ENCODE peak calls at places on chromosomes 12 and 14, in five cellular contexts. C is neuronal stem cell, K is trophoblast cell, G is mesendoderm, W is mesenchymal stem cell. L is an unnamed sample.

GRCh38 chr12:71892059-71892458 is 46.6 kb upstream of the TPH2 start:
- DNase-seq in C (no peak), K (no peak), G (no peak), W (no peak), L (no peak)

GRCh38 chr14:76309572-76310551 is 66.1 kb upstream of the ESRRB start:
- DNase-seq in C (peak), K (no peak), G (peak), W (no peak), L (no peak)

GRCh38 chr14:100761481-100761880 is 34.8 kb downstream of the DLK1 start:
- DNase-seq in C (no peak), K (no peak), G (no peak), W (peak), L (peak)

GRCh38 chr12:111276189-111276588 is 92.7 kb downstream of the PHETA1 start:
- DNase-seq in C (no peak), K (no peak), G (no peak), W (no peak), L (peak)

GRCh38 chr12:39723831-39724230 is 104.2 kb upstream of the ABCD2 start:
- DNase-seq in C (no peak), K (peak), G (peak), W (peak), L (no peak)

GRCh38 chr12:6780573-6780972 is 8.3 kb downstream of the LAG3 start:
- DNase-seq in C (no peak), K (no peak), G (no peak), W (no peak), L (no peak)

GRCh38 chr14:72644758-72645489 is 249.0 kb downstream of the DPF3 start:
- DNase-seq in C (no peak), K (no peak), G (peak), W (peak), L (peak)

GRCh38 chr12:75596406-75596805 is 85.0 kb upstream of the KRR1 start:
- DNase-seq in C (no peak), K (no peak), G (no peak), W (no peak), L (no peak)

GRCh38 chr12:71636704-71637115 is 26.9 kb downstream of the ZFC3H1 start:
- DNase-seq in C (peak), K (peak), G (peak), W (peak), L (peak)

GRCh38 chr14:60485600-60486251 is at the start of gene C14orf39:
- DNase-seq in C (peak), K (no peak), G (peak), W (peak), L (peak)

GRCh38 chr12:6771509-6772330 is 600 bp upstream of the LAG3 start:
- DNase-seq in C (no peak), K (no peak), G (no peak), W (no peak), L (no peak)

GRCh38 chr12:96237035-96237434 is 42.9 kb downstream of the ELK3 start:
- DNase-seq in C (no peak), K (no peak), G (no peak), W (no peak), L (no peak)

GRCh38 chr12:75727577-75727976 is 216.2 kb upstream of the KRR1 start:
- DNase-seq in C (no peak), K (no peak), G (peak), W (no peak), L (no peak)

GRCh38 chr14:75476274-75476995 is 45.8 kb upstream of the BATF start:
- DNase-seq in C (no peak), K (peak), G (peak), W (peak), L (peak)

GRCh38 chr12:80838708-80839107 is 99.0 kb downstream of the LIN7A start:
- DNase-seq in C (no peak), K (no peak), G (peak), W (no peak), L (no peak)

GRCh38 chr14:77562681-77563080 is 53.8 kb downstream of the SPTLC2 start:
- DNase-seq in C (no peak), K (no peak), G (no peak), W (peak), L (peak)

GRCh38 chr14:92386637-92387036 is 63.7 kb downstream of the SLC24A4 start:
- DNase-seq in C (no peak), K (peak), G (no peak), W (no peak), L (no peak)

GRCh38 chr12:69906411-69907216 is 81.6 kb downstream of the MYRFL start:
- DNase-seq in C (no peak), K (no peak), G (no peak), W (no peak), L (no peak)

GRCh38 chr12:46269429-46270241 is 792 bp upstream of the SLC38A1 start:
- DNase-seq in C (no peak), K (peak), G (peak), W (peak), L (no peak)

GRCh38 chr14:34628681-34629135 is 1.2 kb downstream of the SNX6 start:
- DNase-seq in C (no peak), K (no peak), G (no peak), W (peak), L (peak)

GRCh38 chr12:46148706-46149463 is 120.0 kb downstream of the SLC38A1 start:
- DNase-seq in C (no peak), K (peak), G (no peak), W (no peak), L (no peak)

GRCh38 chr14:67186789-67187188 is 2.5 kb upstream of the GARIN2 start:
- DNase-seq in C (no peak), K (peak), G (no peak), W (peak), L (peak)

GRCh38 chr12:93111791-93112208 is 182.7 kb upstream of the EEA1 start:
- DNase-seq in C (no peak), K (peak), G (no peak), W (no peak), L (no peak)

GRCh38 chr14:96303981-96304380 is 48.0 kb downstream of the BDKRB1 start:
- DNase-seq in C (no peak), K (no peak), G (no peak), W (no peak), L (no peak)

GRCh38 chr12:119710374-119710773 is 42.4 kb downstream of the PRKAB1 start:
- DNase-seq in C (no peak), K (no peak), G (no peak), W (no peak), L (no peak)

GRCh38 chr12:115227137-115227615 is 543.2 kb upstream of the TBX3 start:
- DNase-seq in C (no peak), K (peak), G (peak), W (peak), L (peak)

GRCh38 chr14:85187521-85187920 is 342.4 kb upstream of the FLRT2 start:
- DNase-seq in C (no peak), K (no peak), G (no peak), W (no peak), L (no peak)

GRCh38 chr12:131204416-131205311 is 251.0 kb downstream of the ADGRD1 start:
- DNase-seq in C (no peak), K (no peak), G (no peak), W (no peak), L (no peak)

GRCh38 chr12:67355428-67356385 is 86.5 kb downstream of the CAND1 start:
- DNase-seq in C (peak), K (peak), G (peak), W (peak), L (peak)

GRCh38 chr12:64883264-64884163 is 59.1 kb downstream of the TBC1D30 start:
- DNase-seq in C (no peak), K (peak), G (peak), W (no peak), L (no peak)

GRCh38 chr12:103840399-103840880 is 594 bp downstream of the NT5DC3 start:
- DNase-seq in C (no peak), K (peak), G (peak), W (peak), L (peak)

GRCh38 chr14:105250986-105251385 is 2.7 kb downstream of the BTBD6 start:
- DNase-seq in C (no peak), K (no peak), G (no peak), W (no peak), L (no peak)

GRCh38 chr12:67827820-67828383 is 161.3 kb upstream of the IFNG-AS1 start:
- DNase-seq in C (no peak), K (peak), G (peak), W (peak), L (peak)

GRCh38 chr14:101757064-101757838 is 4.3 kb upstream of the PPP2R5C start:
- DNase-seq in C (no peak), K (peak), G (no peak), W (no peak), L (no peak)

GRCh38 chr12:25496098-25496587 is 56.9 kb downstream of the LMNTD1 start:
- DNase-seq in C (no peak), K (peak), G (no peak), W (peak), L (peak)

GRCh38 chr12:1046727-1047126 is 55.7 kb downstream of the ERC1 start:
- DNase-seq in C (no peak), K (no peak), G (no peak), W (no peak), L (no peak)
- H2AK5ac ChIP-seq in C (no peak), K (no peak), G (no peak), W (no peak), L (peak)

GRCh38 chr14:103033744-103034143 is 23.6 kb downstream of the CDC42BPB start:
- DNase-seq in C (no peak), K (no peak), G (no peak), W (peak), L (no peak)
- H2AK5ac ChIP-seq in C (no peak), K (no peak), G (no peak), W (no peak), L (no peak)

DNA sequence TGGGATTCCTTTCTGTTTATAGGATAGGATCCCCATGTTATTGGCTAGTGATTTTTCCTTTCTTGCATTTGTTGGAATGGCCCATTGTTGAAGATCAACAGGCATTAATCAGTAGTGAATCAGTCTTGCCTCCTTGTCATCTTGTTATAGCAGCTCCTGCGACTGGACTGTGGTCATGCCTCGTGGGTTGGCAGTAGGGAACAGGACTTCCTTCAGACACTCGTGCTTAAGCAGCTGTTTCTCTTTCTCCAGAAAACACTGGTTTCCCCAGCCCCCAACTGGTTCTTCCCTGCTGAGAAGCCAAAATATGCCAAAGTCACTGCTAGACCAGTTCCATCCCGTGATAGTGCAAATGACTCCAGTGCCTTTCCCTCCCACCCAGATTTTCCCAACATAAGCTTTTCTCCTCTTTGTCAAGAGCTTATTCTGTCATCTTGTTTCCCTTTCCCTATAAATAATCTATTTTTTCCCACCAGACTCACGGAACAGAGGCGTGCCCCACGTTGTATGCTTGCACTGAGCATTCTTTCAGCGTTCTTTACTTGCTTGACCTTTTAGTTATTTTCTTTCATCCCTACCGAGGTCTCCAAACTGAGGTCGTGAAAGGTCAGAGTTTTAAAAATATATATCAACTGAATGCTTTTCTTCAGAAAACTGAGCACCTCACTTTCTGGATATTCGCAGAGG is 83.5 kb downstream of the SAMD4A start:
- DNase-seq in C (no peak), K (peak), G (peak), W (peak), L (peak)
- H2AK5ac ChIP-seq in C (no peak), K (no peak), G (no peak), W (peak), L (peak)

DNA sequence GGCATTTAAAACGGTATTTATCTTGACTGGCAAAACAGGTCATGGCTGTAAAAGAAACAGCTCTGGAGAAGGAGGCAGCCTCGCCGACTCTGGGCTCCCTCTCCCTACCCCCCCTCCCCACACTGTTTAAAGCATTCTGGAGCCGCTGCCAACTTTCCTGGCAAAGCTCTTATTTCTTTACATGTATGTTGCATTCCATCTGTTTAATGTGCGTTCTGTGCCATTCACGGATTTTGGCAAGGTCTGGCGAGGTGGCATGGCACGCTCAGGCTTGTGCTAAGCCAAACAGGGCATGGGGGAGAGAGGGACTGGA is 41.2 kb upstream of the MED13L start:
- DNase-seq in C (no peak), K (no peak), G (no peak), W (no peak), L (no peak)
- H2AK5ac ChIP-seq in C (peak), K (no peak), G (no peak), W (no peak), L (peak)

GRCh38 chr12:44694027-44694426 is 182.1 kb downstream of the NELL2 start:
- DNase-seq in C (no peak), K (no peak), G (no peak), W (no peak), L (no peak)

DNA sequence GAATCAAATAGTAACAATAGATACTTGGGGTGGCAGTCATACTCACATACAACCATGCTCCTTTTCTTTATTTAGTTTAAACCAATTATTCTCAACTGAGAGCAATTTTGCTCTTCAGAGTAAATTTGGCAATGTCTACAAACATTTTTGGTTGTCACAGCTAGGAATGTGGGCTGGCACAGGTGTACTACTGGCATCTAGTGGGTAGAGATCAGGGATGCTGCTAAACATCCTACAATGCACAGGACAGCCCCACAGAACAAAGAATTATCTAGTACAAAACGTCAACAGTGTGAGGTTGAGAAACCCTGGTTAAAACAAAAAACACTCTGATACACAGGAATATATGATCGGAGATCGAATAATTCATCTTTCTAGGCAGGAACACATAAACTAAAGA is 186.5 kb downstream of the NELL2 start:
- DNase-seq in C (no peak), K (no peak), G (no peak), W (no peak), L (no peak)
- H2AK5ac ChIP-seq in C (no peak), K (no peak), G (no peak), W (no peak), L (no peak)

GRCh38 chr14:68364823-68365222 is 428.0 kb downstream of the ZFP36L1 start:
- DNase-seq in C (no peak), K (peak), G (peak), W (no peak), L (no peak)

GRCh38 chr14:68363841-68364711 is 428.8 kb downstream of the ZFP36L1 start:
- DNase-seq in C (peak), K (no peak), G (peak), W (peak), L (peak)

GRCh38 chr14:68365228-68365627 is 427.6 kb downstream of the ZFP36L1 start:
- DNase-seq in C (no peak), K (peak), G (no peak), W (peak), L (peak)

GRCh38 chr14:68362841-68363240 is 430.0 kb downstream of the ZFP36L1 start:
- DNase-seq in C (no peak), K (no peak), G (no peak), W (no peak), L (no peak)

DNA sequence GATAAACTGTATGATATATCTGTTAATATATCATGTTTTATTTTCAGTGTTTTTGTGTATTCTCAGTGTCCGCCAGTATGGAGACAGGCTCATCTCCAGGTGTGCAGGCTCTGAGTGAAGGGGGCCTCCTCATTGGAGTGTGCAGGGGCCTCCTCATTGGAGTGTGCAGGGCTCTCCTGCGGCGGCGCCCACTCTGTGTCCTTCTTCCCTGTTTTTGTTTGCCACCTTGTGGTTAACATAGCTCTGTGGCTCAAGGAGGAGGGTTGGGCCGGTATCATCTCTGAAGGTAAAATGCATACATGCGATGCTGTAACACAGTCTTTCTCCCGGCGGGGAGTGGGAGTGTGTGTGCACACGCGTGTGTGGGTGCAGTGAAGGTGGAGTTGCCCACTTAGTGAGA is 429.5 kb downstream of the ZFP36L1 start:
- DNase-seq in C (peak), K (no peak), G (peak), W (no peak), L (no peak)
- H2AK5ac ChIP-seq in C (peak), K (peak), G (no peak), W (no peak), L (peak)

GRCh38 chr12:48034835-48035805 is 30.8 kb upstream of the COL2A1 start:
- DNase-seq in C (no peak), K (no peak), G (no peak), W (no peak), L (no peak)
- H2AK5ac ChIP-seq in C (peak), K (peak), G (no peak), W (no peak), L (no peak)

DNA sequence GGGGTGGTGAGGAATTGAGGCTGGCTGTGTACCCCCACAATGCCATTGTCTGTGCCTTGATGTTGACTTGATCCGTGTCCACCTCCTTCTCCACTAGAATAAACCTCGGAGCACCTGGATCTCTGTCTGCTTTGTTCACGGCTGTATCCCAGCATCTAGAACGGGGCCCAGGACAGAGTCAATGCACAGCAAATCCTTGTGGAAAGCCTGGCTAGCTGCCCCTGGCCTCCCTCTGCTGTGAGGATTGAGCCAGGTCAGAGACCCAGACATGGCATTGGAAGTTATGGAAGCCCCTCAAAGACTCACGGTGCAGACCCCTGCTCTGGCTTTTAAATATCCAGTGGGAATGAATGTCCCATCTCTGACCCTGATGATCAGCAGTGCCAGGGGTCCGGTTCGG is 109.2 kb downstream of the SCARB1 start:
- DNase-seq in C (no peak), K (no peak), G (no peak), W (no peak), L (no peak)
- H2AK5ac ChIP-seq in C (peak), K (no peak), G (no peak), W (peak), L (peak)

DNA sequence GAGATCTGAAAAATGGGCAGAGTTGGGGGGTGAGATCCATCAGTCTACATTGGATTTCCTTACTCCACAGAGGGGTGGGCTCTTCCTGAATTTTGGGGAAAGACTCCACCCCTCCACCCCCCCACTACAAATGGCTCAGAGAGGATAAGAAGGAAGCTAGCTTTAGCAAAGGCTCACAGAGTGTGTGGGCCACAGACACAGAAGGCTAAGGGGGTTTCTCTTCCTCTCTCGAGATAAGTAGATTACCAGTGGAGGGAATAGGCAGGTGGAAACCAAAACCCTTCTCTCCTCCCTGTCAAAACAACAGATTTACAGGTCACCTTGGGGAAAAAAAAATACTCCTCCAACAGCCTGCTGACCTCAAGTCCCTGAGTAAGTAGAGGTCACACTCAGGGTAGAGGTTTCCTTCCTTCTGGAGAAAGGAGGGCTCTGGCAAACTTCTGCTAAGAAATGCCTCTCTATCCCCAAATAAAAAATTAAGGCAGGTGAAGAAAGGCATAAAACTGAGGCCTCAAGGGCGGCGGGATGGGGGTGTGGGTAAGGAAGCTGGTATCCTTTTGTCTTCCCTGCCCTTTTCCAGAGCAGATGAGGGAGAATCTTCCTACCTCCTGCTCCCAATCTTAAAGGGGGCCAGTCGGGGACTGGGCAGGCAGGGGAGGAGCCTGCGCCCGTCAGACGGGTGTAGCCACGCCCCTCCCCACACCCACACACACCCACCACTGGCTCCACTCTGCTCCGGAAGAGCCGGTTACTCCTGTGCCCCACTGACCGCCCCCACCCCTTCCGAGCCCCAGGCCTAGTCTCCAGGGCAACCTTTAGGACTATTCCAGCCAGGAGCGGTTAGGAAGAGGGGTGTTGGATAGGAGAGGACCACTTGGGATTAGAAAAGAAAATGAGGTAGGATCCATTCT is 1.9 kb upstream of the BAZ2A start:
- DNase-seq in C (no peak), K (peak), G (peak), W (peak), L (peak)
- H2AK5ac ChIP-seq in C (no peak), K (peak), G (no peak), W (peak), L (peak)